ENCODE peak calls at places on chromosome 2, in four cellular contexts. P is GM12878, K is transverse colon, M is H1. V is an unnamed sample.

GRCh38 chr2:46225730-46226129 is 71.5 kb upstream of the EPAS1 start:
- DNase-seq in P (no peak), K (no peak), M (no peak), V (no peak)

GRCh38 chr2:7773362-7773973 is 856.3 kb downstream of the RNF144A start:
- DNase-seq in P (peak; percentile 91), K (no peak), M (no peak), V (peak; percentile 29)

GRCh38 chr2:232237460-232237859 is 141.1 kb upstream of the ALPP start:
- DNase-seq in P (no peak), K (no peak), M (no peak), V (no peak)

GRCh38 chr2:102790086-102790453 is 28.2 kb downstream of the TMEM182 start:
- DNase-seq in P (no peak), K (no peak), M (no peak), V (no peak)

GRCh38 chr2:176082885-176083731 is 654 bp downstream of the EVX2 start:
- DNase-seq in P (no peak), K (no peak), M (no peak), V (no peak)

GRCh38 chr2:23545391-23545790 is 160.4 kb downstream of the KLHL29 start:
- DNase-seq in P (no peak), K (no peak), M (no peak), V (no peak)

GRCh38 chr2:152542995-152543481 is 174.2 kb downstream of the PRPF40A start:
- DNase-seq in P (no peak), K (no peak), M (no peak), V (no peak)

GRCh38 chr2:174153757-174154680 is 94.3 kb downstream of the OLA1 start:
- DNase-seq in P (no peak), K (no peak), M (no peak), V (no peak)

GRCh38 chr2:183438541-183438940 is 314.3 kb downstream of the NUP35 start:
- DNase-seq in P (no peak), K (no peak), M (no peak), V (no peak)

GRCh38 chr2:54704688-54705605 is 18.5 kb upstream of the EML6 start:
- DNase-seq in P (no peak), K (no peak), M (no peak), V (no peak)

GRCh38 chr2:118032169-118033013 is 18.5 kb upstream of the CCDC93 start:
- DNase-seq in P (no peak), K (peak; percentile 34), M (no peak), V (peak; percentile 64)

GRCh38 chr2:217632036-217632435 is 370.8 kb downstream of the TNS1 start:
- DNase-seq in P (no peak), K (peak; percentile 44), M (no peak), V (peak; percentile 26)

GRCh38 chr2:225037374-225038075 is 4.7 kb downstream of the DOCK10 start:
- DNase-seq in P (no peak), K (no peak), M (no peak), V (no peak)

GRCh38 chr2:21424375-21424774 is 300.6 kb downstream of the TDRD15 start:
- DNase-seq in P (no peak), K (no peak), M (no peak), V (no peak)

GRCh38 chr2:67834482-67834881 is 228.3 kb downstream of the C1D start:
- DNase-seq in P (no peak), K (no peak), M (no peak), V (no peak)

GRCh38 chr2:181742908-181743722 is 62.8 kb upstream of the NEUROD1 start:
- DNase-seq in P (peak; percentile 17), K (peak; percentile 44), M (no peak), V (peak; percentile 58)

GRCh38 chr2:88626171-88627054 is 851 bp downstream of the EIF2AK3 start:
- DNase-seq in P (no peak), K (peak; percentile 49), M (no peak), V (peak; percentile 33)

GRCh38 chr2:86350751-86351150 is 13.3 kb upstream of the REEP1 start:
- DNase-seq in P (no peak), K (no peak), M (no peak), V (no peak)

GRCh38 chr2:79355569-79355968 is 157.3 kb upstream of the CTNNA2 start:
- DNase-seq in P (no peak), K (no peak), M (no peak), V (no peak)

GRCh38 chr2:173948198-173948597 is 17.0 kb downstream of the SP3 start:
- DNase-seq in P (no peak), K (no peak), M (no peak), V (no peak)

GRCh38 chr2:211351998-211352397 is 795.6 kb downstream of the CPS1 start:
- DNase-seq in P (no peak), K (no peak), M (no peak), V (peak; percentile 6)

GRCh38 chr2:159617080-159617479 is 732 bp upstream of the BAZ2B start:
- DNase-seq in P (no peak), K (no peak), M (no peak), V (no peak)

GRCh38 chr2:19312949-19313348 is 45.5 kb downstream of the OSR1 start:
- DNase-seq in P (no peak), K (no peak), M (no peak), V (peak; percentile 38)

GRCh38 chr2:140929866-140930265 is 1201.0 kb downstream of the LRP1B start:
- DNase-seq in P (no peak), K (no peak), M (no peak), V (no peak)

GRCh38 chr2:121804340-121804739 is 48.9 kb downstream of the TSN start:
- DNase-seq in P (peak; percentile 45), K (no peak), M (no peak), V (no peak)

GRCh38 chr2:120937736-120938131 is 202.1 kb downstream of the GLI2 start:
- DNase-seq in P (no peak), K (no peak), M (no peak), V (no peak)

GRCh38 chr2:33712674-33713073 is 113.6 kb upstream of the FAM98A start:
- DNase-seq in P (no peak), K (no peak), M (no peak), V (no peak)

GRCh38 chr2:120825370-120826259 is 89.9 kb downstream of the GLI2 start:
- DNase-seq in P (no peak), K (peak; percentile 41), M (no peak), V (no peak)

GRCh38 chr2:191343796-191344338 is 98.7 kb downstream of the MYO1B start:
- DNase-seq in P (no peak), K (no peak), M (no peak), V (no peak)

GRCh38 chr2:32357545-32358482 is 991 bp downstream of the BIRC6 start:
- DNase-seq in P (no peak), K (peak; percentile 45), M (no peak), V (peak; percentile 53)

GRCh38 chr2:54572636-54573531 is 116.8 kb downstream of the SPTBN1 start:
- DNase-seq in P (no peak), K (no peak), M (no peak), V (no peak)

GRCh38 chr2:121519153-121519552 is 11.5 kb upstream of the RNU4ATAC start:
- DNase-seq in P (no peak), K (no peak), M (no peak), V (no peak)

GRCh38 chr2:234165421-234165820 is 114.9 kb downstream of the SPP2 start:
- DNase-seq in P (no peak), K (no peak), M (no peak), V (no peak)

GRCh38 chr2:119264781-119265692 is 41.4 kb downstream of the STEAP3 start:
- DNase-seq in P (peak; percentile 7), K (peak; percentile 50), M (no peak), V (peak; percentile 56)

GRCh38 chr2:215624423-215624829 is 188.6 kb upstream of the FN1 start:
- DNase-seq in P (no peak), K (peak; percentile 29), M (no peak), V (peak; percentile 44)

GRCh38 chr2:233464531-233465240 is 101.9 kb downstream of the USP40 start:
- DNase-seq in P (no peak), K (no peak), M (no peak), V (no peak)

GRCh38 chr2:241678784-241679540 is 7.7 kb downstream of the DTYMK start:
- DNase-seq in P (no peak), K (no peak), M (no peak), V (no peak)

GRCh38 chr2:241677392-241677791 is 9.2 kb downstream of the DTYMK start:
- DNase-seq in P (no peak), K (no peak), M (no peak), V (no peak)

GRCh38 chr2:241680044-241680443 is 6.6 kb downstream of the DTYMK start:
- DNase-seq in P (no peak), K (no peak), M (no peak), V (no peak)

GRCh38 chr2:241676665-241677064 is 9.9 kb downstream of the DTYMK start:
- DNase-seq in P (no peak), K (no peak), M (no peak), V (no peak)

DNA sequence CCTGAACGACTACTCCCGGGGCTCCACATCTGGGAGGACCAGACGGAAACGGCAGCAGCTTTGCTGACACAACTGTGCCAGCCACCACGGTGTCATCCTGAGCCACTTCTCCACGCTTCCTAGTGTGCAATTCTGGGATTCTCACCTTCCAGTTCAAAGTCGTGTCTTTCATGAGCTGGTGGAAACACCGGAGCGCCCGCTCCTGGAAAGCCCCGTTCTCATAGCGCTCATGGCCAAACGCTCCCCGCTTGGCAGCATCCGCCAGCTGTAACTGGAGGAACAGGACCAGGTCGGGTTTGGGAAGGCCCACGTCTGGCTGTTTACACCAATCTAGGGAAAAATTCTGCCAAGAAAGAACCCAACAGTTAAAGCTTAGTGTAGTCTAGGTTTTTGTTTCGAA is 8.3 kb downstream of the DTYMK start:
- DNase-seq in P (no peak), K (no peak), M (no peak), V (no peak)
- H3K36me3 ChIP-seq in P (peaks cover 15% of the 10 kb centered on the region), K (no peaks in the 10 kb centered on the region), M (peaks cover 34% of the 10 kb centered on the region), V (no peaks in the 10 kb centered on the region)

GRCh38 chr2:84891355-84892010 is 10.6 kb upstream of the TRABD2A start:
- DNase-seq in P (no peak), K (no peak), M (no peak), V (no peak)

GRCh38 chr2:84888401-84889276 is 7.8 kb upstream of the TRABD2A start:
- DNase-seq in P (peak; percentile 70), K (peak; percentile 52), M (no peak), V (no peak)

GRCh38 chr2:84886791-84887190 is 5.9 kb upstream of the TRABD2A start:
- DNase-seq in P (no peak), K (no peak), M (no peak), V (no peak)

GRCh38 chr2:84885111-84885510 is 4.2 kb upstream of the TRABD2A start:
- DNase-seq in P (no peak), K (no peak), M (no peak), V (no peak)

GRCh38 chr2:84889332-84889731 is 8.4 kb upstream of the TRABD2A start:
- DNase-seq in P (no peak), K (no peak), M (no peak), V (no peak)
- TF ChIP-seq POLR2A in P (no peak), K (no peak), M (no peak), V (no peak)

GRCh38 chr2:229855116-229855515 is 66.7 kb downstream of the TRIP12 start:
- DNase-seq in P (no peak), K (no peak), M (no peak), V (no peak)

GRCh38 chr2:229858351-229858750 is 63.5 kb downstream of the TRIP12 start:
- DNase-seq in P (no peak), K (no peak), M (no peak), V (no peak)

GRCh38 chr2:229856416-229856815 is 65.4 kb downstream of the TRIP12 start:
- DNase-seq in P (no peak), K (no peak), M (no peak), V (no peak)

GRCh38 chr2:229860334-229860733 is 61.5 kb downstream of the TRIP12 start:
- DNase-seq in P (no peak), K (no peak), M (no peak), V (no peak)

GRCh38 chr2:229857634-229858033 is 64.2 kb downstream of the TRIP12 start:
- DNase-seq in P (no peak), K (no peak), M (no peak), V (no peak)
- H3K36me3 ChIP-seq in P (peaks cover 3% of the 10 kb centered on the region), K (peaks cover 12% of the 10 kb centered on the region), M (peaks cover 9% of the 10 kb centered on the region), V (no peaks in the 10 kb centered on the region)

GRCh38 chr2:51290725-51291124 is 258.8 kb upstream of the NRXN1 start:
- DNase-seq in P (no peak), K (no peak), M (no peak), V (no peak)
- TF ChIP-seq POLR2A in P (no peak), K (no peak), M (no peak), V (no peak)

V was measured in body of pancreas.